ENCODE peak calls at places on chromosomes 7 and 10, in nine cellular contexts. E, B, Y, C, S, I, Q, P and K are unnamed samples.

GRCh38 chr10:15504101-15504840 is 133.2 kb upstream of the FAM171A1 start:
- DNase-seq in Q (no peak), I (peak; percentile 64), P (no peak), Y (no peak), E (no peak), C (no peak), B (no peak), S (no peak), K (no peak)

GRCh38 chr7:80918909-80919721 is at the start of gene SEMA3C:
- DNase-seq in E (peak; percentile 79), Y (peak; percentile 82), C (peak; percentile 87), I (peak; percentile 37), Q (peak; percentile 88), P (peak; percentile 96), B (peak; percentile 91), S (peak; percentile 83), K (peak; percentile 23)

GRCh38 chr7:156475666-156476065 is 164.9 kb upstream of the RNF32 start:
- DNase-seq in S (no peak), Q (no peak), C (peak; percentile 42), I (no peak), Y (no peak), P (peak; percentile 68), E (no peak), B (peak; percentile 59), K (no peak)

GRCh38 chr7:99833289-99833877 is 5.6 kb downstream of the CYP3A43 start:
- DNase-seq in Q (no peak), Y (no peak), C (no peak), B (no peak), I (no peak), E (no peak), P (no peak), S (no peak), K (no peak)

GRCh38 chr10:47418321-47418720 is 34.2 kb upstream of the ZNF488 start:
- DNase-seq in E (no peak), C (no peak), Q (no peak), Y (no peak), S (no peak), I (no peak), B (no peak), P (peak; percentile 49), K (no peak)

GRCh38 chr7:121330053-121330833 is 1.4 kb downstream of the WNT16 start:
- DNase-seq in I (no peak), B (no peak), E (peak; percentile 27), P (peak; percentile 68), S (peak; percentile 24), Q (peak; percentile 23), C (no peak), Y (no peak), K (no peak)

GRCh38 chr10:119025776-119026175 is 3.7 kb upstream of the NANOS1 start:
- DNase-seq in Y (no peak), Q (no peak), B (peak; percentile 65), P (no peak), S (peak; percentile 7), E (peak; percentile 51), C (no peak), I (no peak), K (no peak)

GRCh38 chr10:17171131-17171530 is 30.3 kb downstream of the TRDMT1 start:
- DNase-seq in B (no peak), P (no peak), Y (no peak), S (no peak), Q (no peak), I (no peak), E (no peak), C (no peak), K (no peak)

GRCh38 chr10:73810358-73810734 is 1.1 kb downstream of the NDST2 start:
- DNase-seq in P (no peak), C (no peak), Q (no peak), Y (no peak), E (no peak), S (no peak), I (no peak), B (no peak), K (no peak)

GRCh38 chr10:99232357-99232999 is 3.2 kb downstream of the HPSE2 start:
- DNase-seq in I (no peak), B (no peak), P (peak; percentile 75), Y (no peak), C (peak; percentile 5), Q (peak; percentile 38), E (no peak), S (peak; percentile 4), K (no peak)